ENCODE peak calls at places on chromosomes 4 and X, in five cellular contexts. K, Z, R, M and B are unnamed samples.

GRCh38 chrX:30821116-30821515 is 67.9 kb downstream of the TAB3 start:
- DNase-seq in R (no peak), M (no peak), Z (no peak), K (no peak), B (no peak)

GRCh38 chr4:21802406-21802805 is 146.2 kb downstream of the KCNIP4 start:
- DNase-seq in K (peak), R (no peak), Z (no peak), M (peak), B (no peak)

GRCh38 chr4:7422098-7422897 is 12.4 kb downstream of the PSAPL1 start:
- DNase-seq in R (no peak), K (no peak), Z (peak), M (no peak), B (peak)

GRCh38 chr4:127829014-127829413 is 46.9 kb downstream of the HSPA4L start:
- DNase-seq in R (no peak), K (no peak), M (no peak), Z (no peak), B (no peak)

GRCh38 chrX:55006827-55007621 is 6.9 kb downstream of the APEX2 start:
- DNase-seq in R (no peak), Z (no peak), K (no peak), M (no peak), B (no peak)

GRCh38 chrX:100609591-100609990 is 24.9 kb downstream of the TNMD start:
- DNase-seq in M (no peak), R (no peak), K (no peak), Z (no peak), B (no peak)

GRCh38 chrX:18129694-18130093 is 91.0 kb downstream of the BEND2 start:
- DNase-seq in K (no peak), M (no peak), Z (no peak), R (no peak), B (no peak)

GRCh38 chrX:13007519-13008188 is 32.7 kb downstream of the TMSB4X start:
- DNase-seq in Z (no peak), M (no peak), R (no peak), K (peak), B (no peak)

GRCh38 chr4:2340272-2341061 is 78.0 kb downstream of the ZFYVE28 start:
- DNase-seq in Z (peak), M (no peak), K (no peak), R (no peak), B (peak)

GRCh38 chrX:142428916-142429315 is 223.8 kb upstream of the MAGEC2 start:
- DNase-seq in R (no peak), M (no peak), Z (no peak), K (no peak), B (no peak)

GRCh38 chrX:78957768-78958130 is 12.6 kb downstream of the P2RY10 start:
- DNase-seq in R (no peak), Z (no peak), M (no peak), K (no peak), B (no peak)

GRCh38 chrX:117987376-117987775 is 129.2 kb downstream of the KLHL13 start:
- DNase-seq in M (no peak), Z (no peak), K (peak), R (no peak), B (no peak)

GRCh38 chr4:2042207-2042946 is 16.8 kb upstream of the NAT8L start:
- DNase-seq in R (no peak), M (peak), Z (peak), K (no peak), B (no peak)

GRCh38 chr4:992297-993110 is 700 bp downstream of the SLC26A1 start:
- DNase-seq in Z (no peak), M (peak), K (no peak), R (no peak), B (no peak)

GRCh38 chr4:122758033-122758432 is 25.5 kb downstream of the BBS12 start:
- DNase-seq in R (no peak), K (no peak), M (peak), Z (no peak), B (no peak)

GRCh38 chr4:3656441-3657376 is 109.5 kb upstream of the ADRA2C start:
- DNase-seq in K (no peak), R (no peak), Z (no peak), M (peak), B (no peak)

GRCh38 chr4:73978886-73979285 is 2.9 kb downstream of the PF4 start:
- DNase-seq in R (peak), K (peak), M (peak), Z (no peak), B (no peak)

GRCh38 chr4:5758741-5759140 is 47.7 kb downstream of the EVC start:
- DNase-seq in Z (peak), R (peak), K (peak), M (peak), B (no peak)

GRCh38 chr4:602559-602942 is 22.8 kb upstream of the PDE6B start:
- DNase-seq in M (peak), K (no peak), R (no peak), Z (peak), B (no peak)

GRCh38 chr4:72935462-72935861 is 134.1 kb downstream of the COX18 start:
- DNase-seq in K (no peak), R (no peak), M (no peak), Z (no peak), B (no peak)

GRCh38 chrX:34810364-34810763 is 132.2 kb upstream of the FAM47B start:
- DNase-seq in K (peak), Z (no peak), M (peak), R (no peak), B (no peak)

DNA sequence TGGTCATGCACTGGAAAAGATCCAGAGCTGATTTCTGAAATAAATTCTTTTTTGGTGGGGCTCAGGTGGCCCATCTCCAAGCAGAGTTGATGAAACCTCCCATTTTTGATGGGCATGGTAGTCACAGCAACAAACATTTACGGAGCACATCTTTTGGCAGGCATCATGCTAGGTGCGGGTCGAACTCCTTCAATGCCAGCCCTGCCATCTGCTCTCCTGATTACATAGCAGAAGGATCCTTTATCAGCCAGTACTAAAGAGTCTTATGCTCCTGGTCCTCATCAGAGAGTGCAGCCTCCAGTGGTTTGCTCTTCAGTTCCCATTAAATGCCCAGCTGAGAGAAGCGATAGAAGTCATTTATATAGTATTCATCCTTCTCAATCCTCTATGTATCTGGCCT is 121.8 kb downstream of the GRXCR1 start:
- DNase-seq in Z (no peak), R (no peak), M (no peak), K (no peak), B (no peak)
- H3K4me3 ChIP-seq in Z (no peak), R (no peak), M (no peak), K (no peak), B (no peak)

DNA sequence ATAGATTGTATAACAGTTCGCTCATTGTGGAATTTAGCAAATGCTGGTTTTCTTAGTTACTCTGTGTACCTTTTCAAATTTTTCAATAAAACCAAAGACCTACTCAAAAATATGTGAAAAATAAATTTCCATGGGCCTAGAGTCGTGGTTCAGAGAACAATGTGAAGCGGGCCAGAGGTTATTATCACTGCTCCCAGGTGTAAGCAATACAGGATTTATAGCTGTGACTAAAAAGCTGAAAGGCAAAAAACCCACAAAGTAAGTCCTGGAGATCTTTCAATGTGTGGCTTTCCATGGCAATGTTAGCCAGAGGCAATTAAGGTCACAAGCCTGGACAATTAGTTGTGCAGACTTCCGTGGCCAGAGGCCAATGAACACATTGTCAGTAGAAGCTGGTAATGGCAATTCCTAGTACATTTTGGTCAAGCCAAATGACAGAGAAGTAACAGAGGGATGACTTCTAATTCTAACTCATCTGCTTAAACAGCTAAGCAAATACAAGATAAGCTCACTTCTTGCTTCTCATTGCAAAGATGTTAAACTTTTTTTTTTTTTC is 127.1 kb upstream of the FAT4 start:
- DNase-seq in R (no peak), K (peak), Z (no peak), M (peak), B (no peak)
- H3K4me3 ChIP-seq in R (no peak), K (no peak), Z (no peak), M (no peak), B (no peak)

DNA sequence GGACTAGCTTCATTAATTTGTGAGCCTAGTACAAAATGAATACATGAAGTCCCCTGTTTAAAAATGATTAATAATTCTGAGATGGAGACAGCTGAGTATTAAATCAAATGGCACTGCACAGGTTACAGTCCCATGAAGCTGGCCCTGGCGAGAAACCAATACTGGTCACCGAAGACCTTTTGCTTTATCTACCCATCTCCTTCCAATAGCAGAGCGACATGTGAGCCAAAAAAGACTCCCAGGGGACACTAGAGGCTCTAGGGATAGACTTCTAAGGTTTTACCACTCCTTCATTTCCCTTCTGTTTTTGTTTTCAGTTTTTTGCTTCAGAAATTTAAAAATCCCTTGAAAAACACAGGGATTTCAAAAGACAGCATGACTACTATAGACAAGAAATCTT is 97.0 kb upstream of the CCSER1 start:
- DNase-seq in K (no peak), R (no peak), Z (no peak), M (no peak), B (no peak)
- H3K4me3 ChIP-seq in K (no peak), R (no peak), Z (no peak), M (no peak), B (no peak)

GRCh38 chr4:56680266-56680665 is 830 bp downstream of the HOPX start:
- DNase-seq in R (no peak), M (no peak), K (no peak), Z (no peak), B (no peak)
- H3K4me3 ChIP-seq in R (no peak), M (no peak), K (no peak), Z (no peak), B (no peak)

GRCh38 chr4:112378858-112379257 is 81.7 kb downstream of the ALPK1 start:
- DNase-seq in K (no peak), R (no peak), Z (no peak), M (no peak), B (no peak)

GRCh38 chr4:112377701-112378620 is 80.8 kb downstream of the ALPK1 start:
- DNase-seq in K (no peak), R (no peak), Z (no peak), M (no peak), B (no peak)

GRCh38 chr4:112381996-112382692 is 85.0 kb downstream of the ALPK1 start:
- DNase-seq in K (no peak), Z (no peak), R (no peak), M (no peak), B (no peak)

GRCh38 chr4:112377127-112377635 is 80.0 kb downstream of the ALPK1 start:
- DNase-seq in R (no peak), Z (no peak), K (no peak), M (no peak), B (no peak)

DNA sequence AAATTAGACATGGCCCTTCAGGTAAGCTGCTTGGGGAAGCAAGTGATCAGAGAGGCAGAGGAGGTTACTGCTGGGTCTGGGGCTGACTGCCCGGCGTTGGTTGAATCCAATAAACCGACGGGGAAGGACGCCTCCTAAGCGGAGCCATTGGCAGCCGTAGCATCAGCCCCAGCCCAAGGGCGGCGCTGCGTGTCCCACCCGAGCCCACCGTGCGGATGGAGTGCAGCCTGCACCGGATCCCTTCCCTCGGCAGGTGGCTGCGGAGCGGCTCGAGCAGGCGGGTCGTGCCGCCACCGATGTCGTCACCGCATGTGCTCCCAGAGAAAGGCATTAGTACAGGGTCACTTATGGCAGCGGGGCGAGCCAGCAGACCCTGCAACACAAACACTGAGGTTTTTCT is 82.1 kb downstream of the ALPK1 start:
- DNase-seq in K (peak), Z (no peak), R (no peak), M (no peak), B (no peak)
- H3K4me3 ChIP-seq in K (no peak), Z (no peak), R (no peak), M (no peak), B (no peak)

DNA sequence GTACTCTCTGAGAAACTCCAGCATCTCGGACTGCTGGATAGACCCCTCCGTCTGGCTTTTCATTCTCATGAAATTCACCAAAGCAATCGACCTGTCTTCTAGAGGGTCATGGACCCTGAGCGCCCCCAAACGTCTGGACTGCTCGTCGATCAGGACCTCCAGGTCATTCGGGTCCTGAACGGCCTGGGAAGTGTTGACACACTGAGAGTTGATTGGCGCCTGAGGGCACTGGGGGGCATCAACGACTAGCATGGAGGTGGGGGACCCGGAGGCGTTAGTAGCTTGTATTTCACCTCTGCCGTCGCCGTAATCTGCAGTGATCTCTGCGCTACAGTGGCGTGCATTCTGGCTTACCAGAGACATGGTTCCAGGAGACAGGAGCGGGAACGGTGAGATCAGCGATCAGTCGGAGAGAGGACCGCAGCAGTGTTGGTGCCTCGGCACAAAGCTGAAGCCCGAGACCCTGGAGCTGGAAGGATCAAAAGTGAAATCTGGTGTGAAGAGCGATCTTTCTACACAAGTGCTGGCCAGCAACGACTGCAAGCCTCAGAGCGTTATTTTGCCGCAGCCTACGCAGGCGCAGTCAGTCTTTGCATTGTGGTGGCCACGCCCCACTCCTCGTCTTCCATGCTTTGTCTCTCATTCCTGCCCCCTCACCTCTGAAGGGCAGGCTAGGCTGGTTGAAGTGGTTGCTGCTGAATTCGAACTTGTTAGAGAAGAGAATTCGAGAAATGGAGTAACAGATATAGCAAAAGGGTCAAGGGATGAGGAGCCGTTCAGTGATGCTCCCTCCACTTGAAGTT is at the start of gene MAGEE2:
- DNase-seq in M (no peak), R (no peak), K (no peak), Z (no peak), B (no peak)
- H3K4me3 ChIP-seq in M (no peak), R (no peak), K (no peak), Z (peak), B (no peak)

GRCh38 chrX:154460326-154460725 is 2.2 kb downstream of the PLXNA3 start:
- DNase-seq in K (no peak), R (no peak), M (no peak), Z (no peak), B (no peak)

GRCh38 chrX:154458954-154459829 is 1.1 kb downstream of the PLXNA3 start:
- DNase-seq in K (no peak), M (no peak), R (no peak), Z (no peak), B (no peak)

GRCh38 chrX:154459843-154460242 is 1.8 kb downstream of the PLXNA3 start:
- DNase-seq in M (no peak), Z (no peak), R (no peak), K (no peak), B (peak)

GRCh38 chrX:154457491-154458115 is 478 bp upstream of the PLXNA3 start:
- DNase-seq in R (no peak), M (no peak), Z (peak), K (no peak), B (no peak)

DNA sequence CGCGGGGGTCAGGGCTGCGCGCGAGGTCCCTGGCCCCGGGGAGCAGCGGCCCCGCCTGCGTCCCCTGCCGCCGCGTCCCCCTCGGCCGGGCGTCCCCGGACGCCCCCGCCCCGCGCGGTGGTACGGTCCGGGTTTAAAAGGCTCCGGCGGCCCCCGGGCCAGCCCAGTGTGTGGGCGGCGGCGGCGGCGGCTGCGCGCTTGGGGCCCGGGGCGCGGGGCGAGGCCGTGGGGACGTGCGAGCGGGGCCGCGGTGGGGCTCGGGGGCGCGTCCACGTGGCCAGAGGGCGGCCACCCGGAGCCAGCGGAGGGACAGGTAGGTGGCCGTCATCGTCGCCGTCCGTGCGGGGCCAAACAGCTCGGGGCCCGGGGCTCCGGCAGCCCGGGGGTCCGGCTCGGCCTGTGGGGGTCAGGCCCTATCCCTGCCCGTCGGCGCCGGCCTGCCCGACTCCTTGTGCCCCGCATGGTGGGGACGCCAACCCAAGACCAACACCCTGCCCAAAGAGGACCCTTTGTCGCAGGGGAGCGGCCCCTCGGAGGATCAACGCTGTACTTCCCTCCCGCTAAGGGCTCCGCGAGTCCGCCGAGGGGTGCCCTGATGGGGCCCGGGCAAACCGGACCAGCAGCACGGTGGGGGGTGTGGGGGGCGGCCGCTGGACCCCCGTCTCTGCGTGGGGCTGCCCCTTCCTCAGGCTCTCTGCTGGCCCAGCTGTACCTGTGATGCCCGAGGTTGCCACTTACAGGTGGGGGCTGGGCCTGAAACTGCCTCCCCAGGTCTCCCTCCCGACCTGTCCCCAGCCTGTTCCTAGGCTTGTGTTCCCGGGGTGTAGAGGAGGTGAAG is at the start of gene PLXNA3:
- DNase-seq in Z (peak), K (peak), M (peak), R (no peak), B (peak)
- H3K4me3 ChIP-seq in Z (peak), K (peak), M (peak), R (peak), B (peak)

GRCh38 chr4:185020863-185021761 is 2.8 kb downstream of the HELT start:
- DNase-seq in R (no peak), K (no peak), Z (no peak), M (no peak), B (no peak)
- H3K4me3 ChIP-seq in R (no peak), K (no peak), Z (no peak), M (no peak), B (no peak)

GRCh38 chr4:152676052-152676854 is 3.5 kb downstream of the TMEM154 start:
- DNase-seq in R (no peak), Z (no peak), K (no peak), M (no peak), B (no peak)
- H3K4me3 ChIP-seq in R (no peak), Z (no peak), K (no peak), M (no peak), B (no peak)

DNA sequence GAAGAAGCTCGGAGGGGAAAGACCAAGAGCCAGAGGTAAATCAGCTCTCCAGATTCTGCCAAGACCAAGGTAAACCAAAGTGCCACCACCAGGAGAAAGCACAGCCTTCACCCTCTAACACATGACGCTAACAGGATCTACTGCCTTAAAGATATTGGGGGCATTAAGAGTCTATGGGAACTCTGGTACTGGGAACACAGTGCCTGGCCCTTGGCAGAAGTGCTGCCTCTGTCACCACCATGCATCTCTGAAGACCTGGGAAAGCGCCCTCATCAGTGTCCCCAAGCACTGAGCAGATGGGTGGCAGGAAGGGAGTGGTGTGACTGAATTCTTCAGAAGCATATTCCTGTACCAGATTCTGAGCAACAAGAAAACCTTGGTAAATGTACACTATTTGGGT is 1.3 kb downstream of the QDPR start:
- DNase-seq in K (no peak), R (no peak), M (no peak), Z (no peak), B (no peak)
- H3K4me3 ChIP-seq in K (peak), R (no peak), M (peak), Z (no peak), B (no peak)